ENCODE peak calls at places on chromosome 19, in nine cellular contexts. One of them, this sample, is unnamed.
A peak's percentile ranks its signal among the peaks of the same experiment; 100 is the strongest.

GRCh38 chr19:16920816-16921529 is 32.2 kb downstream of the F2RL3 start:
- DNase-seq in Peyer's patch: no peak
- DNase-seq in lower leg skin: no peak
- DNase-seq in heart left ventricle: no peak
- DNase-seq in body of pancreas: no peak
- DNase-seq in breast epithelium: no peak
- DNase-seq in prostate gland: peak; percentile 30
- DNase-seq in stomach: no peak
- DNase-seq in transverse colon: no peak
- DNase-seq in this sample: peak; percentile 78

GRCh38 chr19:13621413-13621812 is 115.1 kb upstream of the CACNA1A start:
- DNase-seq in breast epithelium: peak; percentile 48
- DNase-seq in heart left ventricle: no peak
- DNase-seq in lower leg skin: no peak
- DNase-seq in transverse colon: no peak
- DNase-seq in stomach: no peak
- DNase-seq in Peyer's patch: no peak
- DNase-seq in prostate gland: no peak
- DNase-seq in body of pancreas: no peak
- DNase-seq in this sample: peak; percentile 62

GRCh38 chr19:29909545-29909944 is 32.5 kb upstream of the URI1 start:
- DNase-seq in breast epithelium: no peak
- DNase-seq in Peyer's patch: no peak
- DNase-seq in prostate gland: no peak
- DNase-seq in body of pancreas: no peak
- DNase-seq in heart left ventricle: no peak
- DNase-seq in transverse colon: no peak
- DNase-seq in stomach: no peak
- DNase-seq in lower leg skin: peak; percentile 77
- DNase-seq in this sample: no peak

GRCh38 chr19:38837656-38838121 is 6.1 kb upstream of the ECH1 start:
- DNase-seq in breast epithelium: no peak
- DNase-seq in Peyer's patch: no peak
- DNase-seq in body of pancreas: peak; percentile 46
- DNase-seq in heart left ventricle: no peak
- DNase-seq in lower leg skin: no peak
- DNase-seq in transverse colon: no peak
- DNase-seq in prostate gland: peak; percentile 82
- DNase-seq in stomach: peak; percentile 55
- DNase-seq in this sample: no peak

GRCh38 chr19:9793051-9793591 is 24.6 kb upstream of the ZNF846 start:
- DNase-seq in heart left ventricle: peak; percentile 57
- DNase-seq in lower leg skin: peak; percentile 95
- DNase-seq in transverse colon: peak; percentile 66
- DNase-seq in Peyer's patch: no peak
- DNase-seq in prostate gland: no peak
- DNase-seq in stomach: peak; percentile 51
- DNase-seq in breast epithelium: peak; percentile 58
- DNase-seq in body of pancreas: peak; percentile 54
- DNase-seq in this sample: peak; percentile 58

GRCh38 chr19:35715981-35716734 is 1.6 kb upstream of the KMT2B start:
- DNase-seq in prostate gland: peak; percentile 51
- DNase-seq in heart left ventricle: peak; percentile 72
- DNase-seq in lower leg skin: peak; percentile 92
- DNase-seq in Peyer's patch: no peak
- DNase-seq in body of pancreas: peak; percentile 78
- DNase-seq in breast epithelium: peak; percentile 70
- DNase-seq in transverse colon: no peak
- DNase-seq in stomach: peak; percentile 66
- DNase-seq in this sample: no peak

GRCh38 chr19:56301152-56301551 is 13.5 kb downstream of the ZSCAN5A start:
- DNase-seq in body of pancreas: no peak
- DNase-seq in lower leg skin: no peak
- DNase-seq in breast epithelium: no peak
- DNase-seq in heart left ventricle: no peak
- DNase-seq in Peyer's patch: no peak
- DNase-seq in stomach: no peak
- DNase-seq in transverse colon: no peak
- DNase-seq in prostate gland: no peak
- DNase-seq in this sample: peak; percentile 18

GRCh38 chr19:7618366-7618765 is 11.0 kb downstream of the XAB2 start:
- DNase-seq in stomach: peak; percentile 69
- DNase-seq in lower leg skin: no peak
- DNase-seq in heart left ventricle: no peak
- DNase-seq in transverse colon: no peak
- DNase-seq in prostate gland: peak; percentile 61
- DNase-seq in breast epithelium: peak; percentile 71
- DNase-seq in Peyer's patch: no peak
- DNase-seq in body of pancreas: peak; percentile 80
- DNase-seq in this sample: no peak

GRCh38 chr19:31066385-31066784 is 282.9 kb downstream of the TSHZ3 start:
- DNase-seq in breast epithelium: no peak
- DNase-seq in heart left ventricle: no peak
- DNase-seq in lower leg skin: no peak
- DNase-seq in stomach: no peak
- DNase-seq in body of pancreas: no peak
- DNase-seq in transverse colon: no peak
- DNase-seq in prostate gland: no peak
- DNase-seq in Peyer's patch: no peak
- DNase-seq in this sample: no peak

GRCh38 chr19:15869109-15869555 is 28.7 kb downstream of the CYP4F2 start:
- DNase-seq in prostate gland: peak; percentile 79
- DNase-seq in heart left ventricle: no peak
- DNase-seq in lower leg skin: no peak
- DNase-seq in stomach: peak; percentile 42
- DNase-seq in breast epithelium: no peak
- DNase-seq in transverse colon: peak; percentile 33
- DNase-seq in Peyer's patch: no peak
- DNase-seq in body of pancreas: peak; percentile 41
- DNase-seq in this sample: peak; percentile 40

GRCh38 chr19:7272856-7273578 is 21.2 kb downstream of the INSR start:
- DNase-seq in stomach: no peak
- DNase-seq in heart left ventricle: no peak
- DNase-seq in lower leg skin: no peak
- DNase-seq in transverse colon: no peak
- DNase-seq in breast epithelium: no peak
- DNase-seq in prostate gland: no peak
- DNase-seq in Peyer's patch: no peak
- DNase-seq in body of pancreas: no peak
- DNase-seq in this sample: no peak

GRCh38 chr19:11191934-11192333 is 5.4 kb downstream of the KANK2 start:
- DNase-seq in prostate gland: no peak
- DNase-seq in Peyer's patch: no peak
- DNase-seq in heart left ventricle: no peak
- DNase-seq in breast epithelium: no peak
- DNase-seq in transverse colon: no peak
- DNase-seq in body of pancreas: no peak
- DNase-seq in lower leg skin: no peak
- DNase-seq in stomach: no peak
- DNase-seq in this sample: no peak

GRCh38 chr19:13339869-13340268 is 166.4 kb downstream of the CACNA1A start:
- DNase-seq in heart left ventricle: no peak
- DNase-seq in body of pancreas: no peak
- DNase-seq in prostate gland: no peak
- DNase-seq in breast epithelium: no peak
- DNase-seq in stomach: no peak
- DNase-seq in Peyer's patch: no peak
- DNase-seq in transverse colon: no peak
- DNase-seq in lower leg skin: no peak
- DNase-seq in this sample: no peak

GRCh38 chr19:11113140-11113708 is 24.0 kb downstream of the LDLR start:
- DNase-seq in transverse colon: no peak
- DNase-seq in stomach: no peak
- DNase-seq in breast epithelium: no peak
- DNase-seq in Peyer's patch: no peak
- DNase-seq in prostate gland: no peak
- DNase-seq in heart left ventricle: no peak
- DNase-seq in lower leg skin: no peak
- DNase-seq in body of pancreas: no peak
- DNase-seq in this sample: no peak

GRCh38 chr19:5086725-5087439 is 118.0 kb downstream of the KDM4B start:
- DNase-seq in lower leg skin: no peak
- DNase-seq in Peyer's patch: no peak
- DNase-seq in body of pancreas: no peak
- DNase-seq in transverse colon: no peak
- DNase-seq in stomach: no peak
- DNase-seq in breast epithelium: no peak
- DNase-seq in prostate gland: no peak
- DNase-seq in heart left ventricle: no peak
- DNase-seq in this sample: no peak

GRCh38 chr19:16198363-16198636 is 589 bp downstream of the AP1M1 start:
- DNase-seq in Peyer's patch: peak; percentile 81
- DNase-seq in stomach: no peak
- DNase-seq in transverse colon: peak; percentile 40
- DNase-seq in lower leg skin: no peak
- DNase-seq in body of pancreas: no peak
- DNase-seq in breast epithelium: no peak
- DNase-seq in heart left ventricle: no peak
- DNase-seq in prostate gland: no peak
- DNase-seq in this sample: peak; percentile 68

GRCh38 chr19:8004723-8005513 is 523 bp downstream of the ELAVL1 start:
- DNase-seq in lower leg skin: no peak
- DNase-seq in prostate gland: no peak
- DNase-seq in heart left ventricle: no peak
- DNase-seq in transverse colon: no peak
- DNase-seq in breast epithelium: no peak
- DNase-seq in body of pancreas: peak; percentile 25
- DNase-seq in Peyer's patch: no peak
- DNase-seq in stomach: no peak
- DNase-seq in this sample: peak; percentile 46

GRCh38 chr19:47156861-47157454 is 26.3 kb downstream of the SAE1 start:
- DNase-seq in transverse colon: no peak
- DNase-seq in prostate gland: no peak
- DNase-seq in breast epithelium: no peak
- DNase-seq in heart left ventricle: no peak
- DNase-seq in lower leg skin: no peak
- DNase-seq in stomach: no peak
- DNase-seq in body of pancreas: no peak
- DNase-seq in Peyer's patch: no peak
- DNase-seq in this sample: no peak

GRCh38 chr19:6720369-6721112 is at the start of gene C3:
- DNase-seq in Peyer's patch: no peak
- DNase-seq in breast epithelium: no peak
- DNase-seq in body of pancreas: peak; percentile 59
- DNase-seq in stomach: peak; percentile 32
- DNase-seq in heart left ventricle: peak; percentile 49
- DNase-seq in lower leg skin: peak; percentile 91
- DNase-seq in prostate gland: no peak
- DNase-seq in transverse colon: no peak
- DNase-seq in this sample: no peak

GRCh38 chr19:46715620-46716012 is 1.3 kb downstream of the PRKD2 start:
- DNase-seq in heart left ventricle: no peak
- DNase-seq in breast epithelium: no peak
- DNase-seq in Peyer's patch: no peak
- DNase-seq in stomach: no peak
- DNase-seq in prostate gland: no peak
- DNase-seq in lower leg skin: no peak
- DNase-seq in transverse colon: no peak
- DNase-seq in body of pancreas: no peak
- DNase-seq in this sample: no peak

GRCh38 chr19:55376381-55376933 is at the start of gene TMEM190:
- DNase-seq in breast epithelium: no peak
- DNase-seq in body of pancreas: no peak
- DNase-seq in lower leg skin: no peak
- DNase-seq in stomach: no peak
- DNase-seq in heart left ventricle: no peak
- DNase-seq in Peyer's patch: no peak
- DNase-seq in prostate gland: no peak
- DNase-seq in transverse colon: no peak
- DNase-seq in this sample: peak; percentile 28

GRCh38 chr19:29337029-29337428 is 124.1 kb upstream of the UQCRFS1 start:
- DNase-seq in Peyer's patch: no peak
- DNase-seq in stomach: no peak
- DNase-seq in body of pancreas: no peak
- DNase-seq in heart left ventricle: no peak
- DNase-seq in lower leg skin: no peak
- DNase-seq in prostate gland: no peak
- DNase-seq in transverse colon: no peak
- DNase-seq in breast epithelium: no peak
- DNase-seq in this sample: no peak

DNA sequence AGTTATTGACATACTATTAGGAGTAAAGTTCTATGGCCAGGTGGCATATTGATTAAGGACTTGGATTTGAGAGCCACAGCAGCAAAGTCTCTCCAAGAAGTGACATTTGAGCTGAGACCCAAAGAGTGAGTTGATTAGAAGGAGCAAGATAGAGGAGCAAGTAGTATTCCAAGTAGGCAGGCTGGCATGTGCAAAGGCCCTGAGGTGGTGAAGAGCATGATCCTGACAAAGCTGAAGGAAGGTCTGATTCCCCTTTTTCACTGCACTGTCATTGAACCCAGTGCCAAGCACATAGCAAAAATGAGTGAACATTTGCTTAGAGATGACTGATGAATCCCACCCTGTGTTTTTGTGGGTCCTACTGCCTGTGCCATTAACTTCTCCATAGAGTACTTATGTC is 4.7 kb downstream of the ZNF543 start:
- DNase-seq in body of pancreas: no peak
- DNase-seq in lower leg skin: no peak
- DNase-seq in breast epithelium: no peak
- DNase-seq in stomach: no peak
- DNase-seq in Peyer's patch: no peak
- DNase-seq in prostate gland: no peak
- DNase-seq in transverse colon: no peak
- DNase-seq in heart left ventricle: no peak
- DNase-seq in this sample: no peak
- TF ChIP-seq POLR2A in body of pancreas: no peak
- TF ChIP-seq POLR2A in lower leg skin: no peak
- TF ChIP-seq POLR2A in breast epithelium: no peak
- TF ChIP-seq POLR2A in stomach: no peak
- TF ChIP-seq POLR2A in Peyer's patch: no peak
- TF ChIP-seq POLR2A in prostate gland: no peak
- TF ChIP-seq POLR2A in transverse colon: no peak
- TF ChIP-seq POLR2A in heart left ventricle: no peak
- TF ChIP-seq POLR2A in this sample: no peak

GRCh38 chr19:19033426-19034203 is at the start of the genes ARMC6 and SUGP2:
- DNase-seq in breast epithelium: peak; percentile 75
- DNase-seq in lower leg skin: peak; percentile 96
- DNase-seq in stomach: peak; percentile 88
- DNase-seq in Peyer's patch: peak; percentile 92
- DNase-seq in prostate gland: peak; percentile 80
- DNase-seq in body of pancreas: peak; percentile 87
- DNase-seq in transverse colon: peak; percentile 89
- DNase-seq in heart left ventricle: peak; percentile 87
- DNase-seq in this sample: peak; percentile 95
- TF ChIP-seq POLR2A in breast epithelium: no peak
- TF ChIP-seq POLR2A in lower leg skin: no peak
- TF ChIP-seq POLR2A in stomach: no peak
- TF ChIP-seq POLR2A in Peyer's patch: peak; percentile 56
- TF ChIP-seq POLR2A in prostate gland: peak; percentile 67
- TF ChIP-seq POLR2A in body of pancreas: peak; percentile 17
- TF ChIP-seq POLR2A in transverse colon: peak; percentile 51
- TF ChIP-seq POLR2A in heart left ventricle: no peak
- TF ChIP-seq POLR2A in this sample: peak; percentile 62

GRCh38 chr19:37779139-37780035 is at the start of gene ZNF573:
- DNase-seq in stomach: peak; percentile 82
- DNase-seq in body of pancreas: peak; percentile 90
- DNase-seq in transverse colon: peak; percentile 86
- DNase-seq in Peyer's patch: peak; percentile 84
- DNase-seq in lower leg skin: peak; percentile 96
- DNase-seq in heart left ventricle: peak; percentile 88
- DNase-seq in breast epithelium: peak; percentile 73
- DNase-seq in prostate gland: peak; percentile 89
- DNase-seq in this sample: peak; percentile 87
- TF ChIP-seq POLR2A in stomach: no peak
- TF ChIP-seq POLR2A in body of pancreas: no peak
- TF ChIP-seq POLR2A in transverse colon: no peak
- TF ChIP-seq POLR2A in Peyer's patch: no peak
- TF ChIP-seq POLR2A in lower leg skin: no peak
- TF ChIP-seq POLR2A in heart left ventricle: no peak
- TF ChIP-seq POLR2A in breast epithelium: no peak
- TF ChIP-seq POLR2A in prostate gland: peak; percentile 27
- TF ChIP-seq POLR2A in this sample: peak; percentile 61

GRCh38 chr19:34598217-34599155 is 78.5 kb downstream of the SCGB2B2 start:
- DNase-seq in prostate gland: no peak
- DNase-seq in body of pancreas: peak; percentile 82
- DNase-seq in heart left ventricle: no peak
- DNase-seq in Peyer's patch: no peak
- DNase-seq in stomach: no peak
- DNase-seq in lower leg skin: no peak
- DNase-seq in transverse colon: no peak
- DNase-seq in breast epithelium: peak; percentile 51
- DNase-seq in this sample: no peak
- TF ChIP-seq POLR2A in prostate gland: no peak
- TF ChIP-seq POLR2A in body of pancreas: no peak
- TF ChIP-seq POLR2A in heart left ventricle: no peak
- TF ChIP-seq POLR2A in Peyer's patch: no peak
- TF ChIP-seq POLR2A in stomach: no peak
- TF ChIP-seq POLR2A in lower leg skin: no peak
- TF ChIP-seq POLR2A in transverse colon: no peak
- TF ChIP-seq POLR2A in breast epithelium: no peak
- TF ChIP-seq POLR2A in this sample: no peak

This sample was measured in erythroblast.